ENCODE peak calls at places on chromosomes 2 and 18, in ten cellular contexts. L, T, O, Z, V, C, J, H, Y and R are unnamed samples.

GRCh38 chr18:40159141-40160017 is 1795.7 kb upstream of the PIK3C3 start:
- DNase-seq in L (no peak), T (no peak), O (peak), Z (no peak), V (no peak), C (no peak), J (no peak), H (no peak), Y (no peak), R (peak)

GRCh38 chr18:48555465-48555995 is 16.7 kb downstream of the CTIF start:
- DNase-seq in L (no peak), T (no peak), O (no peak), Z (no peak), V (no peak), C (no peak), J (no peak), H (no peak), Y (no peak), R (no peak)

GRCh38 chr18:76823166-76823539 is 796 bp downstream of the ZNF236 start:
- DNase-seq in L (no peak), T (no peak), O (no peak), Z (no peak), V (no peak), C (no peak), J (no peak), H (no peak), Y (no peak), R (no peak)

GRCh38 chr2:230358305-230358704 is 31.3 kb downstream of the SP140L start:
- DNase-seq in L (no peak), T (no peak), O (no peak), Z (no peak), V (no peak), C (no peak), J (no peak), H (no peak), Y (no peak), R (peak)

GRCh38 chr2:236055471-236055870 is 112.7 kb downstream of the GBX2 start:
- DNase-seq in L (no peak), T (no peak), O (no peak), Z (no peak), V (no peak), C (no peak), J (no peak), H (no peak), Y (no peak), R (no peak)

GRCh38 chr2:44937688-44938240 is 3.7 kb upstream of the SIX3 start:
- DNase-seq in L (no peak), T (no peak), O (no peak), Z (peak), V (no peak), C (no peak), J (no peak), H (no peak), Y (no peak), R (no peak)

GRCh38 chr18:36451454-36452251 is 154.1 kb downstream of the FHOD3 start:
- DNase-seq in L (no peak), T (no peak), O (no peak), Z (no peak), V (no peak), C (no peak), J (no peak), H (no peak), Y (no peak), R (peak)

GRCh38 chr2:233446121-233446520 is 91.8 kb downstream of the DGKD start:
- DNase-seq in L (no peak), T (no peak), O (no peak), Z (no peak), V (no peak), C (no peak), J (no peak), H (no peak), Y (no peak), R (no peak)